ENCODE peak calls at places on chromosomes 6 and 20, in six cellular contexts. P is B cell; N is activated CD8-positive, alpha-beta memory T cell treated with anti-CD3 and anti-CD28 coated beads for 1 hour; T is dermis microvascular lymphatic vessel endothelial cell; X is GM12865; U is fibroblast of the conjunctiva. Z is an unnamed sample.

GRCh38 chr20:52172392-52173047 is 19.1 kb downstream of the ZFP64 start:
- DNase-seq in X (peak; percentile 75), N (no peak), P (no peak), U (no peak), T (no peak), Z (peak; percentile 67)

GRCh38 chr6:13729891-13730290 is 18.3 kb upstream of the RANBP9 start:
- DNase-seq in U (no peak), N (no peak), T (no peak), X (no peak), P (no peak), Z (no peak)

GRCh38 chr6:150717419-150717818 is 117.7 kb downstream of the PLEKHG1 start:
- DNase-seq in N (no peak), U (no peak), P (no peak), T (no peak), X (no peak), Z (no peak)

GRCh38 chr20:61745397-61746146 is 320.1 kb downstream of the TAF4 start:
- DNase-seq in T (no peak), P (no peak), X (no peak), U (no peak), N (no peak), Z (no peak)

GRCh38 chr6:27757307-27757706 is 154.9 kb downstream of the OR2B2 start:
- DNase-seq in P (peak; percentile 42), U (no peak), T (no peak), X (peak; percentile 60), N (no peak), Z (peak; percentile 51)

GRCh38 chr6:145267076-145267867 is 468.0 kb downstream of the EPM2A start:
- DNase-seq in N (no peak), P (no peak), T (no peak), U (no peak), X (no peak), Z (no peak)

GRCh38 chr20:64222851-64223525 is 32.6 kb upstream of the PCMTD2 start:
- DNase-seq in X (no peak), N (no peak), P (no peak), T (no peak), U (no peak), Z (no peak)

GRCh38 chr6:34205916-34206315 is 30.8 kb upstream of the HMGA1 start:
- DNase-seq in U (no peak), T (no peak), X (no peak), N (no peak), P (no peak), Z (no peak)

GRCh38 chr20:25238319-25239037 is 9.4 kb upstream of the PYGB start:
- DNase-seq in P (no peak), U (no peak), N (no peak), T (no peak), X (no peak), Z (no peak)

GRCh38 chr6:39934060-39934757 is at the start of gene MOCS1:
- DNase-seq in U (peak; percentile 55), P (no peak), N (no peak), X (no peak), T (peak; percentile 42), Z (no peak)

GRCh38 chr6:135088818-135089809 is 34.5 kb upstream of the HBS1L start:
- DNase-seq in X (peak; percentile 84), N (no peak), T (no peak), P (no peak), U (peak; percentile 31), Z (peak; percentile 38)

GRCh38 chr6:3355358-3356055 is 96.8 kb downstream of the PSMG4 start:
- DNase-seq in P (no peak), N (no peak), X (no peak), T (peak; percentile 52), U (no peak), Z (no peak)

GRCh38 chr6:31336872-31337496 is 20.0 kb downstream of the HLA-B start:
- DNase-seq in N (no peak), P (no peak), T (no peak), U (no peak), X (no peak), Z (no peak)

GRCh38 chr6:166258854-166259276 is 49.3 kb downstream of the PRR18 start:
- DNase-seq in P (no peak), N (no peak), U (no peak), T (no peak), X (peak; percentile 84), Z (no peak)

GRCh38 chr6:53982361-53983050 is 128.7 kb upstream of the MLIP start:
- DNase-seq in T (no peak), U (no peak), P (no peak), N (no peak), X (no peak), Z (no peak)

GRCh38 chr6:151914475-151914874 is 107.0 kb downstream of the ESR1 start:
- DNase-seq in N (no peak), U (no peak), P (no peak), T (no peak), X (no peak), Z (no peak)

GRCh38 chr6:54860739-54861138 is 14.2 kb downstream of the FAM83B start:
- DNase-seq in P (no peak), N (no peak), X (no peak), U (no peak), T (no peak), Z (no peak)

GRCh38 chr20:38217791-38218565 is 42.6 kb downstream of the KIAA1755 start:
- DNase-seq in T (no peak), X (no peak), U (peak; percentile 47), N (no peak), P (no peak), Z (no peak)

GRCh38 chr6:90412538-90413369 is 116.1 kb upstream of the BACH2 start:
- DNase-seq in T (no peak), P (no peak), N (no peak), X (no peak), U (no peak), Z (no peak)

GRCh38 chr20:57390604-57391438 is at the start of gene RBM38:
- DNase-seq in P (peak; percentile 95), T (no peak), X (peak; percentile 89), U (peak; percentile 16), N (no peak), Z (peak; percentile 98)